ENCODE peak calls at places on chromosomes 4 and X, in four cellular contexts. One of them, this sample, is unnamed.

GRCh38 chr4:99816611-99817309 is at the start of gene DAPP1:
- DNase-seq in SK-N-SH: no peak
- DNase-seq in vagina: no peak
- DNase-seq in prostate gland: no peak
- DNase-seq in this sample: peak

GRCh38 chr4:148355442-148356123 is 86.6 kb downstream of the NR3C2 start:
- DNase-seq in prostate gland: no peak
- DNase-seq in vagina: no peak
- DNase-seq in SK-N-SH: peak
- DNase-seq in this sample: no peak

GRCh38 chr4:123896446-123897071 is 500.0 kb downstream of the SPRY1 start:
- DNase-seq in vagina: no peak
- DNase-seq in SK-N-SH: no peak
- DNase-seq in prostate gland: no peak
- DNase-seq in this sample: no peak

GRCh38 chr4:32290102-32290501 is 1569.9 kb downstream of the PCDH7 start:
- DNase-seq in SK-N-SH: no peak
- DNase-seq in vagina: no peak
- DNase-seq in prostate gland: no peak
- DNase-seq in this sample: no peak

GRCh38 chr4:7759221-7759620 is 180.4 kb downstream of the AFAP1 start:
- DNase-seq in prostate gland: no peak
- DNase-seq in SK-N-SH: no peak
- DNase-seq in vagina: no peak
- DNase-seq in this sample: no peak

GRCh38 chrX:7316280-7316679 is 168.3 kb upstream of the PUDP start:
- DNase-seq in SK-N-SH: no peak
- DNase-seq in vagina: no peak
- DNase-seq in prostate gland: no peak
- DNase-seq in this sample: no peak

GRCh38 chr4:87489678-87490077 is 39.5 kb downstream of the SPARCL1 start:
- DNase-seq in SK-N-SH: no peak
- DNase-seq in prostate gland: no peak
- DNase-seq in vagina: no peak
- DNase-seq in this sample: no peak

GRCh38 chrX:1041051-1041450 is 171.4 kb downstream of the CRLF2 start:
- DNase-seq in SK-N-SH: no peak
- DNase-seq in prostate gland: no peak
- DNase-seq in vagina: no peak
- DNase-seq in this sample: no peak

GRCh38 chr4:38001927-38002326 is 41.7 kb downstream of the PTTG2 start:
- DNase-seq in prostate gland: no peak
- DNase-seq in SK-N-SH: no peak
- DNase-seq in vagina: no peak
- DNase-seq in this sample: no peak

GRCh38 chr4:185304944-185305690 is 90.6 kb downstream of the LRP2BP start:
- DNase-seq in prostate gland: no peak
- DNase-seq in SK-N-SH: peak
- DNase-seq in vagina: no peak
- DNase-seq in this sample: peak

GRCh38 chrX:29435396-29435795 is 780.0 kb upstream of the MAGEB2 start:
- DNase-seq in vagina: no peak
- DNase-seq in SK-N-SH: no peak
- DNase-seq in prostate gland: no peak
- DNase-seq in this sample: no peak

GRCh38 chrX:145405012-145405411 is 157.7 kb downstream of the SPANXN1 start:
- DNase-seq in prostate gland: no peak
- DNase-seq in SK-N-SH: peak
- DNase-seq in vagina: no peak
- DNase-seq in this sample: no peak

GRCh38 chr4:77036206-77036605 is 39.6 kb downstream of the CCNI start:
- DNase-seq in vagina: no peak
- DNase-seq in prostate gland: no peak
- DNase-seq in SK-N-SH: no peak
- DNase-seq in this sample: no peak

GRCh38 chrX:154840856-154841255 is 6.4 kb upstream of the SMIM9 start:
- DNase-seq in prostate gland: no peak
- DNase-seq in vagina: no peak
- DNase-seq in SK-N-SH: peak
- DNase-seq in this sample: no peak

GRCh38 chrX:54807524-54808108 is at the start of gene MAGED2:
- DNase-seq in SK-N-SH: peak
- DNase-seq in prostate gland: peak
- DNase-seq in vagina: no peak
- DNase-seq in this sample: peak

GRCh38 chr4:92163348-92163747 is 140.4 kb upstream of the GRID2 start:
- DNase-seq in prostate gland: no peak
- DNase-seq in SK-N-SH: no peak
- DNase-seq in vagina: no peak
- DNase-seq in this sample: no peak
- TF ChIP-seq CTCF in prostate gland: no peak
- TF ChIP-seq CTCF in SK-N-SH: peak
- TF ChIP-seq CTCF in vagina: no peak
- TF ChIP-seq CTCF in this sample: no peak

DNA sequence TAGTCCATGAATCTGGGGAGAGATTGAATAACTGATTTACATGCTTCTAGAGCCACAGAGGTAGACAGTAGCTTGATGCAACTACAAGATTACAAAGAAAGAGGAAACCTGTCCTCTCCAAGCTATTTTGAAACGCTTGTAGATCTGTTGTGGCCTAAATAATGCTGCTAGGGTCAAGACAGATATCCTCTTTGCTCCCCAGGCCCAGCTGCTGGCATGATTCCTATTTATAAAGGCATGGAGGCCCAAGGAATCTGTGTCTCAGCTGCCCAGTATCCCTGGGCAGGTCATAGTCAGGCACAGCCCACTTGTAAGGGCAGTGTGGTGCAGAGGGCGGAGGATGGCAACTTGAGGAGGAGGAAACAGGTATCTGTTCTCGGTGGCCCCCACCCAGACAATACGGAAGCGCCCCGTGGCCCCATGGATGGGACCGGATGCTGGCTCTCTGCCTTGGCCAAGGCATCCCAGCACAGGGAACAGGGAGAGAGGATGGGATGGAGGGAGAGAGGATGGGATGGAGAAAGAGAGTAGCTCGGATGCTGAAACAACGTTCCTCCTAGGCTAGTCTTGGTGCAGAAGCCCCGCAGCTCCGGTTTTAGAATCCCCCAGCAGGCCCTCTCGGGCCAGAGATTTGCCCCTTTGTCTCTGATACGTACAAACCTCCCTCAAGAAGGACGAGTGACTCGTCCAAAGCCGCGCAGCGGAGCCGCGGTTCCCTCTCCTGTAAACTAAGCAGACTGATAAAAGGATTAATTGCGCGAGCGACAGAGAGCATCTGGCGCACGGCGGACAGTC is 767 bp upstream of the SMIM20 start:
- DNase-seq in prostate gland: no peak
- DNase-seq in vagina: no peak
- DNase-seq in SK-N-SH: peak
- DNase-seq in this sample: peak
- TF ChIP-seq POLR2AphosphoS5 in prostate gland: no peak
- TF ChIP-seq POLR2AphosphoS5 in vagina: no peak
- TF ChIP-seq POLR2AphosphoS5 in SK-N-SH: no peak
- TF ChIP-seq POLR2AphosphoS5 in this sample: no peak

GRCh38 chr4:10715696-10716095 is 31.1 kb upstream of the CLNK start:
- DNase-seq in vagina: no peak
- DNase-seq in prostate gland: no peak
- DNase-seq in SK-N-SH: no peak
- DNase-seq in this sample: no peak
- H3K27ac ChIP-seq in vagina: no peak
- H3K27ac ChIP-seq in prostate gland: no peak
- H3K27ac ChIP-seq in SK-N-SH: no peak
- H3K27ac ChIP-seq in this sample: no peak

GRCh38 chrX:111167334-111167733 is 71.3 kb downstream of the PAK3 start:
- DNase-seq in SK-N-SH: no peak
- DNase-seq in prostate gland: no peak
- DNase-seq in vagina: no peak
- DNase-seq in this sample: no peak
- TF ChIP-seq CTCF in SK-N-SH: no peak
- TF ChIP-seq CTCF in prostate gland: no peak
- TF ChIP-seq CTCF in vagina: no peak
- TF ChIP-seq CTCF in this sample: no peak

DNA sequence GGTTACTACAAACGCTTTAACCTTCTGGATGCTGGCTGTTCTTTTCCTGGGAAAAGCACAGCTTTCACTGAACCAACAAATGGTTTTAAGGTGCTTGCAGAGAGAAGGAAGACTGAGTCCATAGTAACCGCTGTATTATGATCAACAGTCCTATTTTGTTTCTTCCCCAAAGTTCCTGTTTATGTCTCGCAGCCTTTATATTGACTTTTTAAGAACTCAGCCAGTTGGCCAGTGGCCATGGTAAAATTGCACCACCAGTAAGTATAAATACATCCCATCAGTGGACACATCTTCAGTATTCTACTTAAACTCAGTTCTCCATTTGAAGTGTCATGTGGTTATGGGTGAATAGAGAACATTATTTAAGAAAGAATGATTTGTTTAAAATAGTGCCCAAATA is 286.9 kb downstream of the ARHGAP24 start:
- DNase-seq in SK-N-SH: no peak
- DNase-seq in vagina: no peak
- DNase-seq in prostate gland: no peak
- DNase-seq in this sample: peak
- TF ChIP-seq POLR2AphosphoS5 in SK-N-SH: no peak
- TF ChIP-seq POLR2AphosphoS5 in vagina: no peak
- TF ChIP-seq POLR2AphosphoS5 in prostate gland: no peak
- TF ChIP-seq POLR2AphosphoS5 in this sample: peak

GRCh38 chrX:17632942-17633341 is 104.4 kb upstream of the SCML1 start:
- DNase-seq in SK-N-SH: no peak
- DNase-seq in vagina: no peak
- DNase-seq in prostate gland: no peak
- DNase-seq in this sample: no peak

GRCh38 chrX:17633546-17633945 is 103.7 kb upstream of the SCML1 start:
- DNase-seq in vagina: no peak
- DNase-seq in SK-N-SH: no peak
- DNase-seq in prostate gland: no peak
- DNase-seq in this sample: no peak

GRCh38 chrX:17637235-17637634 is 100.1 kb upstream of the SCML1 start:
- DNase-seq in vagina: no peak
- DNase-seq in SK-N-SH: no peak
- DNase-seq in prostate gland: no peak
- DNase-seq in this sample: no peak

GRCh38 chrX:17634542-17635207 is 102.6 kb upstream of the SCML1 start:
- DNase-seq in prostate gland: no peak
- DNase-seq in SK-N-SH: no peak
- DNase-seq in vagina: no peak
- DNase-seq in this sample: peak

DNA sequence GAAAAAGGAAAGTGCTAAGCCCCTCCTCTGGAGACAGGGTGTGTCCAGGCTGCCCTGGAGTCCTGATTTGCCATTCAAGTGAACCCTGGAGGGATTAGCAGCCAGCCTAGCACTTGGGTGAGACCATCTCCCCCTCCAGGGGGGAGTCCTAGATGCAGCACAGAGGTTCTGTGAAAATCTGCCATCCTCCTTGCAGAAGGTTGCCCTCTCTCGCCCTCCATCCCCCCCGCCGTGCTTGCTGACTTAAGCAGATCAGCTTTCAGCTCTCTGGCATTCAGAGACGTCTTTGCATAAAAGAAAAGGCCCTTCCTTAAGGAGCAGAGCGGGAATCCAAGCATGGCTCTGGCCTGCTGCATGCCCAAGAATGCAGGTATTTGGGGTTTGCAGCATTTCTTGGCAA is 102.1 kb upstream of the SCML1 start:
- DNase-seq in vagina: no peak
- DNase-seq in SK-N-SH: no peak
- DNase-seq in prostate gland: peak
- DNase-seq in this sample: peak
- H3K27ac ChIP-seq in vagina: no peak
- H3K27ac ChIP-seq in SK-N-SH: no peak
- H3K27ac ChIP-seq in prostate gland: no peak
- H3K27ac ChIP-seq in this sample: peak

GRCh38 chrX:138748480-138748879 is 37.0 kb upstream of the FGF13 start:
- DNase-seq in vagina: no peak
- DNase-seq in SK-N-SH: no peak
- DNase-seq in prostate gland: no peak
- DNase-seq in this sample: no peak
- TF ChIP-seq CTCF in vagina: no peak
- TF ChIP-seq CTCF in SK-N-SH: peak
- TF ChIP-seq CTCF in prostate gland: no peak
- TF ChIP-seq CTCF in this sample: peak

This sample was measured in transverse colon.